ENCODE peak calls at places on chromosomes 2 and 18, in six cellular contexts. Z is WERI-Rb-1; V is aorta; B is stimulated activated CD4-positive, alpha-beta T cell treated with anti-CD3 and anti-CD28 coated beads, TNF-alpha, amount 100 ng/mL, for 24 hours; S is lower leg skin; O is sigmoid colon. W is an unnamed sample.

GRCh38 chr2:56985609-56986008 is 801.8 kb downstream of the CCDC85A start:
- DNase-seq in O (no peak), B (no peak), Z (no peak), S (no peak), V (no peak), W (no peak)

GRCh38 chr2:88180594-88181240 is 10.6 kb downstream of the THNSL2 start:
- DNase-seq in V (no peak), S (no peak), O (no peak), B (no peak), Z (no peak), W (no peak)

GRCh38 chr18:76958692-76959341 is 136.5 kb downstream of the ZNF236 start:
- DNase-seq in V (no peak), Z (no peak), S (no peak), O (no peak), B (no peak), W (peak; percentile 33)

GRCh38 chr2:57100436-57100835 is 916.6 kb downstream of the CCDC85A start:
- DNase-seq in B (no peak), S (no peak), Z (no peak), V (no peak), O (no peak), W (no peak)

GRCh38 chr2:169276045-169276444 is 86.3 kb downstream of the LRP2 start:
- DNase-seq in S (no peak), O (no peak), Z (no peak), B (no peak), V (no peak), W (no peak)

GRCh38 chr2:178962152-178962551 is 87.8 kb downstream of the CCDC141 start:
- DNase-seq in O (no peak), Z (no peak), S (no peak), V (no peak), B (no peak), W (no peak)

GRCh38 chr2:96205238-96205637 is 3.4 kb downstream of the STARD7 start:
- DNase-seq in V (no peak), O (no peak), Z (no peak), S (no peak), B (no peak), W (no peak)

GRCh38 chr2:233929352-233929843 is 12.2 kb downstream of the TRPM8 start:
- DNase-seq in S (no peak), Z (no peak), B (no peak), V (no peak), O (no peak), W (peak; percentile 57)

GRCh38 chr2:33777791-33778190 is 178.7 kb upstream of the FAM98A start:
- DNase-seq in S (no peak), V (no peak), O (no peak), Z (no peak), B (no peak), W (no peak)

GRCh38 chr2:28406276-28407096 is 13.8 kb downstream of the FOSL2 start:
- DNase-seq in Z (no peak), V (peak; percentile 72), S (peak; percentile 88), O (peak; percentile 73), B (peak; percentile 49), W (no peak)

GRCh38 chr2:191710411-191710900 is 32.5 kb downstream of the NABP1 start:
- DNase-seq in S (no peak), O (no peak), B (no peak), Z (no peak), V (no peak), W (no peak)

GRCh38 chr2:112216158-112216557 is 38.7 kb downstream of the ZC3H8 start:
- DNase-seq in Z (no peak), B (no peak), V (no peak), O (no peak), S (no peak), W (peak; percentile 5)

GRCh38 chr18:5456577-5457466 is 87.0 kb downstream of the EPB41L3 start:
- DNase-seq in B (no peak), O (peak; percentile 68), V (no peak), S (no peak), Z (peak; percentile 93), W (no peak)

GRCh38 chr2:222912776-222913175 is 51.9 kb downstream of the ACSL3 start:
- DNase-seq in S (no peak), V (no peak), Z (no peak), B (no peak), O (no peak), W (no peak)

GRCh38 chr2:234840336-234840735 is 111.5 kb upstream of the SH3BP4 start:
- DNase-seq in S (no peak), V (peak; percentile 55), Z (no peak), B (no peak), O (no peak), W (no peak)

GRCh38 chr2:69305166-69305565 is 81.9 kb downstream of the GFPT1 start:
- DNase-seq in B (no peak), Z (no peak), S (peak; percentile 81), V (no peak), O (no peak), W (no peak)

GRCh38 chr18:69569133-69569532 is 168.4 kb downstream of the DOK6 start:
- DNase-seq in O (no peak), V (no peak), S (no peak), B (no peak), Z (no peak), W (no peak)

GRCh38 chr2:223055140-223055539 is 3.1 kb downstream of the KCNE4 start:
- DNase-seq in O (no peak), B (no peak), Z (no peak), S (no peak), V (no peak), W (no peak)

GRCh38 chr2:190846746-190847145 is 33.9 kb upstream of the GLS start:
- DNase-seq in S (no peak), V (no peak), Z (no peak), O (no peak), B (no peak), W (no peak)

GRCh38 chr2:84942166-84942565 is 28.8 kb upstream of the KCMF1 start:
- DNase-seq in O (no peak), S (no peak), Z (no peak), V (no peak), B (no peak), W (no peak)

GRCh38 chr2:15472133-15472532 is 89.0 kb downstream of the NBAS start:
- DNase-seq in B (no peak), O (no peak), S (no peak), Z (no peak), V (no peak), W (no peak)

GRCh38 chr18:2197945-2198344 is 373.4 kb downstream of the METTL4 start:
- DNase-seq in O (no peak), Z (no peak), B (no peak), V (no peak), S (no peak), W (no peak)

GRCh38 chr2:73285162-73285739 is 973 bp upstream of the FBXO41 start:
- DNase-seq in Z (no peak), B (peak; percentile 10), V (no peak), S (peak; percentile 81), O (no peak), W (no peak)

GRCh38 chr2:45256867-45257641 is 247.8 kb upstream of the SIX2 start:
- DNase-seq in B (no peak), Z (no peak), V (no peak), S (no peak), O (no peak), W (no peak)

GRCh38 chr2:155930312-155930711 is 402.2 kb downstream of the NR4A2 start:
- DNase-seq in V (no peak), B (no peak), Z (no peak), O (no peak), S (no peak), W (no peak)

W was measured in BE2C.